ENCODE peak calls at places on chromosomes 4 and X, in nine cellular contexts. One of them, this sample, is unnamed.

GRCh38 chr4:79609853-79610252 is 201.8 kb upstream of the GK2 start:
- DNase-seq in WERI-Rb-1: no peak
- DNase-seq in T-helper 9 cell: no peak
- DNase-seq in kidney: no peak
- DNase-seq in hippocampal formation: no peak
- DNase-seq in putamen: no peak
- DNase-seq in NCI-H510A: no peak
- DNase-seq in LHCN-M2: peak
- DNase-seq in WTC11: no peak
- DNase-seq in this sample: no peak

GRCh38 chrX:115409551-115409950 is 120.0 kb downstream of the LUZP4 start:
- DNase-seq in WERI-Rb-1: no peak
- DNase-seq in T-helper 9 cell: no peak
- DNase-seq in kidney: no peak
- DNase-seq in hippocampal formation: no peak
- DNase-seq in putamen: no peak
- DNase-seq in NCI-H510A: no peak
- DNase-seq in LHCN-M2: no peak
- DNase-seq in WTC11: no peak
- DNase-seq in this sample: no peak

GRCh38 chrX:10089378-10089795 is 67.4 kb upstream of the CLCN4 start:
- DNase-seq in WERI-Rb-1: no peak
- DNase-seq in T-helper 9 cell: no peak
- DNase-seq in kidney: no peak
- DNase-seq in hippocampal formation: no peak
- DNase-seq in putamen: no peak
- DNase-seq in NCI-H510A: no peak
- DNase-seq in LHCN-M2: peak
- DNase-seq in WTC11: no peak
- DNase-seq in this sample: no peak

GRCh38 chrX:105190252-105190853 is 30.1 kb downstream of the TEX13A start:
- DNase-seq in WERI-Rb-1: no peak
- DNase-seq in T-helper 9 cell: no peak
- DNase-seq in kidney: no peak
- DNase-seq in hippocampal formation: no peak
- DNase-seq in putamen: no peak
- DNase-seq in NCI-H510A: no peak
- DNase-seq in LHCN-M2: peak
- DNase-seq in WTC11: peak
- DNase-seq in this sample: no peak

GRCh38 chrX:71227370-71228062 is 4.5 kb downstream of the GJB1 start:
- DNase-seq in WERI-Rb-1: no peak
- DNase-seq in T-helper 9 cell: no peak
- DNase-seq in kidney: no peak
- DNase-seq in hippocampal formation: no peak
- DNase-seq in putamen: no peak
- DNase-seq in NCI-H510A: no peak
- DNase-seq in LHCN-M2: no peak
- DNase-seq in WTC11: no peak
- DNase-seq in this sample: no peak

GRCh38 chr4:81427605-81427922 is 44.1 kb downstream of the RASGEF1B start:
- DNase-seq in WERI-Rb-1: no peak
- DNase-seq in T-helper 9 cell: no peak
- DNase-seq in kidney: no peak
- DNase-seq in hippocampal formation: no peak
- DNase-seq in putamen: no peak
- DNase-seq in NCI-H510A: no peak
- DNase-seq in LHCN-M2: no peak
- DNase-seq in WTC11: peak
- DNase-seq in this sample: no peak

GRCh38 chrX:17595456-17596035 is 141.7 kb upstream of the SCML1 start:
- DNase-seq in WERI-Rb-1: no peak
- DNase-seq in T-helper 9 cell: no peak
- DNase-seq in kidney: no peak
- DNase-seq in hippocampal formation: no peak
- DNase-seq in putamen: no peak
- DNase-seq in NCI-H510A: no peak
- DNase-seq in LHCN-M2: peak
- DNase-seq in WTC11: no peak
- DNase-seq in this sample: no peak

GRCh38 chrX:102968216-102968615 is 31.1 kb downstream of the RAB40AL start:
- DNase-seq in WERI-Rb-1: no peak
- DNase-seq in T-helper 9 cell: no peak
- DNase-seq in kidney: peak
- DNase-seq in hippocampal formation: no peak
- DNase-seq in putamen: no peak
- DNase-seq in NCI-H510A: no peak
- DNase-seq in LHCN-M2: no peak
- DNase-seq in WTC11: no peak
- DNase-seq in this sample: no peak

GRCh38 chr4:54063224-54063623 is 1.2 kb downstream of the CHIC2 start:
- DNase-seq in WERI-Rb-1: no peak
- DNase-seq in T-helper 9 cell: no peak
- DNase-seq in kidney: no peak
- DNase-seq in hippocampal formation: no peak
- DNase-seq in putamen: no peak
- DNase-seq in NCI-H510A: no peak
- DNase-seq in LHCN-M2: peak
- DNase-seq in WTC11: no peak
- DNase-seq in this sample: no peak

GRCh38 chrX:118360429-118361125 is 14.7 kb downstream of the WDR44 start:
- DNase-seq in WERI-Rb-1: no peak
- DNase-seq in T-helper 9 cell: no peak
- DNase-seq in kidney: no peak
- DNase-seq in hippocampal formation: no peak
- DNase-seq in putamen: no peak
- DNase-seq in NCI-H510A: no peak
- DNase-seq in LHCN-M2: no peak
- DNase-seq in WTC11: no peak
- DNase-seq in this sample: no peak

GRCh38 chrX:1444896-1445480 is 7.7 kb downstream of the ASMTL start:
- DNase-seq in WERI-Rb-1: peak
- DNase-seq in T-helper 9 cell: no peak
- DNase-seq in kidney: peak
- DNase-seq in hippocampal formation: no peak
- DNase-seq in putamen: no peak
- DNase-seq in NCI-H510A: no peak
- DNase-seq in LHCN-M2: no peak
- DNase-seq in WTC11: peak
- DNase-seq in this sample: no peak

GRCh38 chr4:104128850-104129213 is 365.9 kb downstream of the CXXC4 start:
- DNase-seq in WERI-Rb-1: no peak
- DNase-seq in T-helper 9 cell: no peak
- DNase-seq in kidney: no peak
- DNase-seq in hippocampal formation: no peak
- DNase-seq in putamen: peak
- DNase-seq in NCI-H510A: no peak
- DNase-seq in LHCN-M2: no peak
- DNase-seq in WTC11: no peak
- DNase-seq in this sample: no peak

GRCh38 chr4:108317377-108317776 is 148.6 kb upstream of the LEF1 start:
- DNase-seq in WERI-Rb-1: no peak
- DNase-seq in T-helper 9 cell: no peak
- DNase-seq in kidney: no peak
- DNase-seq in hippocampal formation: no peak
- DNase-seq in putamen: no peak
- DNase-seq in NCI-H510A: no peak
- DNase-seq in LHCN-M2: no peak
- DNase-seq in WTC11: no peak
- DNase-seq in this sample: no peak

GRCh38 chrX:19684265-19684664 is 169.0 kb upstream of the MAP3K15 start:
- DNase-seq in WERI-Rb-1: no peak
- DNase-seq in T-helper 9 cell: no peak
- DNase-seq in kidney: no peak
- DNase-seq in hippocampal formation: no peak
- DNase-seq in putamen: no peak
- DNase-seq in NCI-H510A: no peak
- DNase-seq in LHCN-M2: no peak
- DNase-seq in WTC11: no peak
- DNase-seq in this sample: no peak

GRCh38 chr4:25913056-25913850 is 767 bp upstream of the SMIM20 start:
- DNase-seq in WERI-Rb-1: peak
- DNase-seq in T-helper 9 cell: peak
- DNase-seq in kidney: peak
- DNase-seq in hippocampal formation: no peak
- DNase-seq in putamen: no peak
- DNase-seq in NCI-H510A: no peak
- DNase-seq in LHCN-M2: no peak
- DNase-seq in WTC11: no peak
- DNase-seq in this sample: no peak

GRCh38 chr4:1612278-1613098 is 71.6 kb downstream of the FAM53A start:
- DNase-seq in WERI-Rb-1: no peak
- DNase-seq in T-helper 9 cell: no peak
- DNase-seq in kidney: peak
- DNase-seq in hippocampal formation: no peak
- DNase-seq in putamen: no peak
- DNase-seq in NCI-H510A: no peak
- DNase-seq in LHCN-M2: no peak
- DNase-seq in WTC11: no peak
- DNase-seq in this sample: no peak

GRCh38 chr4:89438102-89438831 is 130.7 kb upstream of the GPRIN3 start:
- DNase-seq in WERI-Rb-1: peak
- DNase-seq in T-helper 9 cell: peak
- DNase-seq in kidney: no peak
- DNase-seq in hippocampal formation: peak
- DNase-seq in putamen: no peak
- DNase-seq in NCI-H510A: no peak
- DNase-seq in LHCN-M2: peak
- DNase-seq in WTC11: peak
- DNase-seq in this sample: no peak

GRCh38 chr4:90825849-90826248 is 698.7 kb downstream of the CCSER1 start:
- DNase-seq in WERI-Rb-1: no peak
- DNase-seq in T-helper 9 cell: no peak
- DNase-seq in kidney: no peak
- DNase-seq in hippocampal formation: no peak
- DNase-seq in putamen: no peak
- DNase-seq in NCI-H510A: no peak
- DNase-seq in LHCN-M2: no peak
- DNase-seq in WTC11: no peak
- DNase-seq in this sample: no peak

GRCh38 chr4:78325244-78326187 is 226.1 kb upstream of the ANXA3 start:
- DNase-seq in WERI-Rb-1: no peak
- DNase-seq in T-helper 9 cell: no peak
- DNase-seq in kidney: no peak
- DNase-seq in hippocampal formation: no peak
- DNase-seq in putamen: no peak
- DNase-seq in NCI-H510A: no peak
- DNase-seq in LHCN-M2: no peak
- DNase-seq in WTC11: no peak
- DNase-seq in this sample: no peak

GRCh38 chr4:8729408-8730149 is 137.0 kb downstream of the CPZ start:
- DNase-seq in WERI-Rb-1: no peak
- DNase-seq in T-helper 9 cell: no peak
- DNase-seq in kidney: peak
- DNase-seq in hippocampal formation: no peak
- DNase-seq in putamen: no peak
- DNase-seq in NCI-H510A: no peak
- DNase-seq in LHCN-M2: no peak
- DNase-seq in WTC11: no peak
- DNase-seq in this sample: no peak

GRCh38 chr4:127732623-127733199 is 2.5 kb downstream of the SLC25A31 start:
- DNase-seq in WERI-Rb-1: no peak
- DNase-seq in T-helper 9 cell: no peak
- DNase-seq in kidney: no peak
- DNase-seq in hippocampal formation: no peak
- DNase-seq in putamen: peak
- DNase-seq in NCI-H510A: no peak
- DNase-seq in LHCN-M2: peak
- DNase-seq in WTC11: no peak
- DNase-seq in this sample: peak

GRCh38 chrX:100316987-100317386 is 93.1 kb downstream of the PCDH19 start:
- DNase-seq in WERI-Rb-1: no peak
- DNase-seq in T-helper 9 cell: no peak
- DNase-seq in kidney: no peak
- DNase-seq in hippocampal formation: no peak
- DNase-seq in putamen: no peak
- DNase-seq in NCI-H510A: peak
- DNase-seq in LHCN-M2: no peak
- DNase-seq in WTC11: no peak
- DNase-seq in this sample: no peak

GRCh38 chr4:128386761-128387599 is 99.4 kb upstream of the PGRMC2 start:
- DNase-seq in WERI-Rb-1: peak
- DNase-seq in T-helper 9 cell: no peak
- DNase-seq in kidney: peak
- DNase-seq in hippocampal formation: peak
- DNase-seq in putamen: peak
- DNase-seq in NCI-H510A: no peak
- DNase-seq in LHCN-M2: peak
- DNase-seq in WTC11: no peak
- DNase-seq in this sample: no peak

GRCh38 chr4:141046255-141046654 is 87.0 kb downstream of the RNF150 start:
- DNase-seq in WERI-Rb-1: no peak
- DNase-seq in T-helper 9 cell: no peak
- DNase-seq in kidney: no peak
- DNase-seq in hippocampal formation: no peak
- DNase-seq in putamen: no peak
- DNase-seq in NCI-H510A: no peak
- DNase-seq in LHCN-M2: peak
- DNase-seq in WTC11: no peak
- DNase-seq in this sample: no peak

GRCh38 chrX:41293269-41293668 is 40.7 kb upstream of the DDX3X start:
- DNase-seq in WERI-Rb-1: peak
- DNase-seq in T-helper 9 cell: no peak
- DNase-seq in kidney: no peak
- DNase-seq in hippocampal formation: no peak
- DNase-seq in putamen: no peak
- DNase-seq in NCI-H510A: no peak
- DNase-seq in LHCN-M2: no peak
- DNase-seq in WTC11: peak
- DNase-seq in this sample: peak

This sample was measured in SHP77 treated with DMSO at 0.1 percent for 48 hours.